ENCODE peak calls at places on chromosomes 12 and 14, in five cellular contexts. T is HCT116; P is MM.1S; E is activated CD8-positive, alpha-beta memory T cell treated with anti-CD3 and anti-CD28 coated beads for 48 hours; Y is glomerular endothelial cell. M is an unnamed sample.

GRCh38 chr12:49288412-49288853 is 6.5 kb upstream of the PRPH start:
- DNase-seq in P (peak), T (peak), Y (no peak), E (peak), M (peak)

GRCh38 chr12:62744551-62744950 is 190.4 kb downstream of the PPM1H start:
- DNase-seq in T (no peak), E (no peak), P (no peak), Y (no peak), M (peak)

GRCh38 chr14:54805080-54805479 is 97.5 kb downstream of the GCH1 start:
- DNase-seq in T (no peak), P (no peak), E (no peak), Y (no peak), M (no peak)

GRCh38 chr12:109302358-109302757 is 6.7 kb downstream of the FOXN4 start:
- DNase-seq in T (no peak), Y (no peak), E (no peak), P (peak), M (no peak)

GRCh38 chr14:31965735-31966598 is 111.1 kb upstream of the ARHGAP5 start:
- DNase-seq in E (no peak), P (no peak), T (no peak), Y (no peak), M (no peak)

GRCh38 chr14:102590667-102591099 is 1.8 kb upstream of the RCOR1 start:
- DNase-seq in Y (no peak), E (no peak), T (peak), P (no peak), M (peak)

GRCh38 chr14:91315844-91316267 is 71.4 kb upstream of the GPR68 start:
- DNase-seq in Y (no peak), P (peak), E (peak), T (no peak), M (peak)

GRCh38 chr14:91154851-91155625 is 41.2 kb downstream of the DGLUCY start:
- DNase-seq in Y (no peak), E (no peak), T (peak), P (no peak), M (peak)

GRCh38 chr14:92728781-92729364 is 19.6 kb downstream of the LGMN start:
- DNase-seq in T (no peak), E (peak), Y (no peak), P (no peak), M (peak)

GRCh38 chr12:112762753-112763152 is 28.8 kb upstream of the RPH3A start:
- DNase-seq in Y (no peak), P (no peak), T (no peak), E (no peak), M (no peak)

GRCh38 chr12:54991992-54992377 is 7.4 kb upstream of the TESPA1 start:
- DNase-seq in P (no peak), Y (no peak), T (no peak), E (no peak), M (no peak)

GRCh38 chr12:111773801-111774551 is 7.2 kb downstream of the ALDH2 start:
- DNase-seq in P (peak), T (no peak), E (no peak), Y (no peak), M (peak)

GRCh38 chr12:93003540-93004239 is 74.6 kb upstream of the EEA1 start:
- DNase-seq in P (no peak), E (no peak), Y (no peak), T (no peak), M (no peak)

GRCh38 chr12:52280319-52280795 is 5.9 kb downstream of the KRT86 start:
- DNase-seq in P (no peak), E (no peak), T (peak), Y (no peak), M (peak)

GRCh38 chr14:91038439-91038838 is 22.0 kb downstream of the RPS6KA5 start:
- DNase-seq in E (no peak), T (no peak), Y (no peak), P (no peak), M (no peak)

GRCh38 chr14:54981698-54982097 is 45.2 kb downstream of the WDHD1 start:
- DNase-seq in E (no peak), Y (no peak), P (no peak), T (no peak), M (peak)

M was measured in dermis microvascular lymphatic vessel endothelial cell.